ENCODE peak calls at places on chromosomes 1 and 21, in eight cellular contexts. J is activated CD4-positive, alpha-beta T cell treated with anti-CD3 and anti-CD28 coated beads for 1 hour; N is psoas muscle; O is transverse colon; M is heart right ventricle; U is bronchial epithelial cell; Z is HFFc6; Q is Right ventricle myocardium inferior. C is an unnamed sample.

GRCh38 chr1:161139765-161140164 is 7.3 kb upstream of the DEDD start:
- DNase-seq in N (no peak), U (peak), O (no peak), Z (peak), M (peak), J (no peak), Q (no peak), C (no peak)

GRCh38 chr1:38728176-38728908 is 131.2 kb downstream of the RRAGC start:
- DNase-seq in O (peak), Q (no peak), U (peak), N (no peak), J (no peak), Z (peak), M (peak), C (peak)

GRCh38 chr21:44458971-44459711 is 3.8 kb downstream of the LRRC3 start:
- DNase-seq in N (no peak), J (no peak), M (no peak), Z (no peak), O (no peak), U (no peak), Q (peak), C (no peak)

GRCh38 chr21:37915941-37916794 is at the start of gene KCNJ6:
- DNase-seq in N (no peak), J (no peak), O (no peak), M (no peak), Q (peak), Z (no peak), U (no peak), C (no peak)

GRCh38 chr1:226006686-226007085 is 7.5 kb upstream of the SDE2 start:
- DNase-seq in Z (no peak), O (no peak), Q (no peak), U (no peak), M (no peak), J (no peak), N (no peak), C (no peak)

GRCh38 chr1:205786599-205786998 is 11.3 kb upstream of the RAB29 start:
- DNase-seq in M (no peak), O (no peak), U (no peak), N (no peak), J (no peak), Z (no peak), Q (no peak), C (no peak)

GRCh38 chr1:223683586-223684487 is 18.3 kb upstream of the CAPN8 start:
- DNase-seq in Z (peak), Q (no peak), O (peak), N (peak), M (peak), J (peak), U (peak), C (peak)

GRCh38 chr1:39900662-39901485 is 843 bp downstream of the MYCL start:
- DNase-seq in Z (no peak), O (peak), U (no peak), J (no peak), N (no peak), Q (no peak), M (no peak), C (no peak)

GRCh38 chr1:75308365-75308764 is 174.2 kb downstream of the LHX8 start:
- DNase-seq in U (no peak), O (no peak), J (no peak), M (no peak), Q (no peak), N (no peak), Z (no peak), C (no peak)

GRCh38 chr1:4213599-4213998 is 313.5 kb upstream of the C1orf174 start:
- DNase-seq in Q (no peak), U (no peak), N (no peak), J (no peak), Z (no peak), O (no peak), M (no peak), C (peak)

GRCh38 chr1:41333146-41333784 is 28.0 kb upstream of the FOXO6 start:
- DNase-seq in O (no peak), J (no peak), U (no peak), Z (peak), N (no peak), M (no peak), Q (no peak), C (no peak)

GRCh38 chr1:2415801-2416208 is 3.4 kb upstream of the PEX10 start:
- DNase-seq in O (peak), U (peak), N (no peak), J (peak), Q (no peak), M (no peak), Z (no peak), C (no peak)

C was measured in lung.